ENCODE peak calls at places on chromosomes 5 and 9, in eight cellular contexts. D is GM23338, E is T1000, U is anterior cingulate cortex, L is NCI-H1105 treated with DMSO at 0.1 percent for 48 hours, R is iris pigment epithelial cell, F is left ventricle myocardium superior, X is fibroblast of the conjunctiva. N is an unnamed sample.
A peak's percentile ranks its signal among the peaks of the same experiment; 100 is the strongest.

GRCh38 chr5:96051401-96051830 is 89.8 kb upstream of the ELL2 start:
- DNase-seq in D (no peak), E (no peak), U (no peak), L (no peak), R (no peak), F (no peak), X (no peak), N (no peak)

GRCh38 chr5:138463335-138464017 is 1.8 kb upstream of the EGR1 start:
- DNase-seq in D (peak; percentile 51), E (no peak), U (no peak), L (no peak), R (peak; percentile 14), F (peak; percentile 51), X (no peak), N (no peak)

GRCh38 chr5:158485604-158486081 is 614.1 kb downstream of the EBF1 start:
- DNase-seq in D (no peak), E (no peak), U (no peak), L (no peak), R (no peak), F (peak; percentile 31), X (peak; percentile 92), N (peak; percentile 6)

GRCh38 chr9:33465096-33465495 is 8.6 kb downstream of the NOL6 start:
- DNase-seq in D (no peak), E (no peak), U (no peak), L (no peak), R (no peak), F (peak; percentile 8), X (no peak), N (no peak)

GRCh38 chr5:147671365-147671764 is 111.2 kb downstream of the JAKMIP2 start:
- DNase-seq in D (no peak), E (no peak), U (no peak), L (no peak), R (no peak), F (no peak), X (no peak), N (no peak)

GRCh38 chr5:96507128-96507527 is 74.1 kb upstream of the PCSK1 start:
- DNase-seq in D (no peak), E (no peak), U (no peak), L (no peak), R (no peak), F (no peak), X (no peak), N (no peak)

GRCh38 chr9:130508218-130508617 is 63.5 kb downstream of the ASS1 start:
- DNase-seq in D (no peak), E (no peak), U (no peak), L (no peak), R (no peak), F (no peak), X (no peak), N (no peak)

GRCh38 chr5:173507171-173507570 is 109.3 kb downstream of the BOD1 start:
- DNase-seq in D (no peak), E (no peak), U (no peak), L (no peak), R (no peak), F (no peak), X (no peak), N (no peak)

GRCh38 chr9:90838098-90838497 is 36.5 kb downstream of the SYK start:
- DNase-seq in D (peak; percentile 5), E (no peak), U (no peak), L (no peak), R (no peak), F (no peak), X (no peak), N (no peak)

GRCh38 chr5:179407191-179408175 is 62.2 kb upstream of the ADAMTS2 start:
- DNase-seq in D (no peak), E (no peak), U (no peak), L (no peak), R (no peak), F (no peak), X (peak; percentile 13), N (no peak)

GRCh38 chr9:99490736-99491135 is 268.7 kb downstream of the SEC61B start:
- DNase-seq in D (no peak), E (no peak), U (no peak), L (no peak), R (peak; percentile 33), F (no peak), X (no peak), N (no peak)

GRCh38 chr5:18797241-18797640 is 1163.0 kb downstream of the TAF11L14 start:
- DNase-seq in D (peak; percentile 58), E (no peak), U (no peak), L (no peak), R (peak; percentile 5), F (no peak), X (no peak), N (no peak)

GRCh38 chr5:40834391-40834848 is 602 bp downstream of the RPL37 start:
- DNase-seq in D (no peak), E (no peak), U (no peak), L (peak; percentile 10), R (peak; percentile 44), F (no peak), X (no peak), N (no peak)

GRCh38 chr9:126154869-126155268 is 171.8 kb upstream of the MVB12B start:
- DNase-seq in D (no peak), E (no peak), U (no peak), L (no peak), R (no peak), F (no peak), X (no peak), N (no peak)

GRCh38 chr5:36756848-36757247 is 119.7 kb upstream of the NIPBL start:
- DNase-seq in D (no peak), E (no peak), U (no peak), L (no peak), R (no peak), F (no peak), X (no peak), N (no peak)

GRCh38 chr5:153831976-153832375 is 206.7 kb downstream of the FAM114A2 start:
- DNase-seq in D (peak; percentile 66), E (no peak), U (no peak), L (no peak), R (peak; percentile 49), F (no peak), X (peak; percentile 14), N (peak; percentile 59)

N was measured in NCI-H226.